ENCODE peak calls at places on chromosomes 16 and 17, in six cellular contexts. M, D, G, Y, Z and Q are unnamed samples. For H3K9me3, the result is how much of the 10 kb centered on the place peaks cover.

GRCh38 chr17:39231587-39232551 is 6.1 kb upstream of the STAC2 start:
- DNase-seq in D (peak), G (peak), Z (peak), M (peak), Y (no peak), Q (peak)

GRCh38 chr16:85607331-85607765 is 5.8 kb upstream of the GSE1 start:
- DNase-seq in G (no peak), M (no peak), D (no peak), Z (no peak), Y (no peak), Q (no peak)

GRCh38 chr16:4846503-4846900 is 586 bp downstream of the GLYR1 start:
- DNase-seq in Y (peak), M (peak), Z (peak), D (no peak), G (no peak), Q (peak)

GRCh38 chr17:46950997-46951621 is 27.9 kb downstream of the RPRML start:
- DNase-seq in Z (no peak), G (no peak), Y (no peak), D (no peak), M (peak), Q (no peak)

GRCh38 chr16:73996624-73997339 is 299.8 kb upstream of the PSMD7 start:
- DNase-seq in M (no peak), G (no peak), D (no peak), Y (no peak), Z (no peak), Q (no peak)

GRCh38 chr16:84043486-84044107 is 1.0 kb upstream of the SLC38A8 start:
- DNase-seq in G (no peak), D (peak), Y (peak), Z (peak), M (no peak), Q (no peak)

GRCh38 chr16:87979352-87979751 is 28.1 kb downstream of the BANP start:
- DNase-seq in Z (no peak), M (no peak), Y (peak), D (no peak), G (no peak), Q (no peak)

GRCh38 chr17:13520899-13521572 is 80.7 kb downstream of the HS3ST3A1 start:
- DNase-seq in Y (no peak), G (no peak), M (peak), D (no peak), Z (no peak), Q (no peak)

GRCh38 chr17:27379863-27380533 is 76.2 kb upstream of the KSR1 start:
- DNase-seq in D (peak), G (no peak), M (no peak), Z (peak), Y (no peak), Q (no peak)

GRCh38 chr17:15966879-15967248 is 21.9 kb downstream of the ADORA2B start:
- DNase-seq in D (no peak), M (no peak), Y (no peak), G (no peak), Z (peak), Q (no peak)

GRCh38 chr17:79928502-79929256 is 89.4 kb upstream of the CBX4 start:
- DNase-seq in Z (no peak), Y (no peak), D (no peak), G (no peak), M (no peak), Q (no peak)

GRCh38 chr17:4378626-4379025 is 12.2 kb upstream of the UBE2G1 start:
- DNase-seq in Z (no peak), D (no peak), G (no peak), M (no peak), Y (no peak), Q (no peak)

GRCh38 chr17:35695613-35696012 is 35.8 kb upstream of the RASL10B start:
- DNase-seq in G (no peak), Y (no peak), M (no peak), Z (no peak), D (no peak), Q (no peak)

GRCh38 chr17:17021194-17021863 is 20.9 kb upstream of the MPRIP start:
- DNase-seq in Y (peak), Z (peak), M (peak), G (no peak), D (peak), Q (no peak)

GRCh38 chr16:53502331-53503269 is at the start of gene AKTIP:
- DNase-seq in M (peak), Y (peak), D (no peak), Z (peak), G (peak), Q (peak)

GRCh38 chr16:86252596-86252995 is 257.7 kb upstream of the FOXF1 start:
- DNase-seq in Z (no peak), D (no peak), Y (no peak), G (no peak), M (peak), Q (no peak)

GRCh38 chr16:66923247-66923851 is 2.0 kb downstream of the RRAD start:
- DNase-seq in G (no peak), Z (no peak), M (peak), Y (no peak), D (no peak), Q (no peak)

GRCh38 chr17:8121531-8122390 is 2.1 kb downstream of the HES7 start:
- DNase-seq in M (peak), G (peak), D (no peak), Z (no peak), Y (peak), Q (no peak)

GRCh38 chr16:4372578-4373355 is 1.1 kb downstream of the VASN start:
- DNase-seq in D (no peak), M (no peak), G (no peak), Z (no peak), Y (no peak), Q (no peak)

GRCh38 chr17:6043405-6043804 is 26.8 kb upstream of the WSCD1 start:
- DNase-seq in Z (no peak), M (no peak), G (no peak), D (no peak), Y (no peak), Q (no peak)

GRCh38 chr17:67244621-67245072 is 349 bp downstream of the HELZ start:
- DNase-seq in D (peak), M (peak), Z (peak), Y (peak), G (no peak), Q (peak)

GRCh38 chr17:41773190-41773588 is 13.3 kb downstream of the JUP start:
- DNase-seq in M (no peak), G (no peak), D (peak), Z (no peak), Y (peak), Q (no peak)

GRCh38 chr16:51155901-51156810 is 5.1 kb upstream of the SALL1 start:
- DNase-seq in Z (no peak), D (no peak), Y (no peak), M (no peak), G (no peak), Q (no peak)

GRCh38 chr16:1773703-1774455 is 945 bp upstream of the MRPS34 start:
- DNase-seq in Z (no peak), M (no peak), G (no peak), D (peak), Y (no peak), Q (no peak)

GRCh38 chr16:29645699-29646187 is 17.3 kb upstream of the SPN start:
- DNase-seq in G (no peak), Z (no peak), Y (peak), M (no peak), D (no peak), Q (no peak)

GRCh38 chr16:68575082-68575481 is 36.0 kb downstream of the ZFP90 start:
- DNase-seq in Z (no peak), M (no peak), G (no peak), D (no peak), Y (no peak), Q (no peak)

GRCh38 chr16:68574479-68574878 is 35.4 kb downstream of the ZFP90 start:
- DNase-seq in D (no peak), Z (no peak), G (no peak), Y (no peak), M (no peak), Q (no peak)

DNA sequence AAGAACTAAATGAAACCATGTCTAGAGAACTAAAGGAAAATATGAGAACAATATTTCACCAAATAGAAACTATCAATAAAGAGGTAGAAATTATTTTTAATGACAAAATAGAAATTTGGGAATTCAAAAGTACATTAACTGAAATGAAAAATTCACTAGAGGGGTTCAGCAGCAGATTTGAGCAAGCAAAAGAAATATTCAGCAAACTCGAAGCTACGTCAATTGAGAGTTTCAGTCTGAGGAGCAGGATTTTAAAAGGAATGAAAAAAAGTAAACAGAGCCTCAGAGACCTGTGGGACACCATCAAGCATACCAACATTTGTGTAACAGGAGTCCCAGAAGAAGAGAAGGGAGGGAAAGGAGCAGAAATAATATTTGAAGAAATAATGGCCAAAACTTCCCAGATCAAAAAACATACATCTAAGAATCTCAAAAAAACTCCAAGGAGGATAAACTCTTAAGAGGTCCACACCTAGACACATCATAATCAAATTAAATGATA is 38.3 kb downstream of the ZFP90 start:
- DNase-seq in M (no peak), D (no peak), Y (no peak), G (no peak), Z (no peak), Q (no peak)
- H3K9me3 ChIP-seq in M (under half), D (under half), Y (under half), G (half or more), Z (half or more), Q (under half)

DNA sequence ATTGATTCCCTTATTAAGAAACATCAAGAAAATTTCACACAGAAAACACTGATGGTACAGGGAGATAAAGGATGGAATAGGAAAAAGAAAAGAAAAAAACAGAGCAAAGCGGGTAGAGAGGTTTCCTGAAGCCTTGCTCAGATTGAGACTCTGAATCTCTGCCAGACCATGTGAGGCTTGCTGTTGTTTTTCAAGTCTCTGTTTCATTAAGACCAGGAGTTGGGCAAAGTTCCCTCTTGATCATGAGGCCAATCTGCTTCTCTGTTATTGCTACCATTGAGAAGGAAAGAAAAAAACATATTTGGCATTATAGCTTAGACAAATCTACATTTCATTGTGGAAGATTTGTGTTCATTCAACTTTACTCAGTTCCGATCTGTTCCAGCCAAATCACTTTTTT is 201.6 kb upstream of the SOX9 start:
- DNase-seq in G (no peak), M (no peak), Z (no peak), Y (no peak), D (no peak), Q (no peak)
- H3K9me3 ChIP-seq in G (under half), M (under half), Z (under half), Y (under half), D (under half), Q (under half)

DNA sequence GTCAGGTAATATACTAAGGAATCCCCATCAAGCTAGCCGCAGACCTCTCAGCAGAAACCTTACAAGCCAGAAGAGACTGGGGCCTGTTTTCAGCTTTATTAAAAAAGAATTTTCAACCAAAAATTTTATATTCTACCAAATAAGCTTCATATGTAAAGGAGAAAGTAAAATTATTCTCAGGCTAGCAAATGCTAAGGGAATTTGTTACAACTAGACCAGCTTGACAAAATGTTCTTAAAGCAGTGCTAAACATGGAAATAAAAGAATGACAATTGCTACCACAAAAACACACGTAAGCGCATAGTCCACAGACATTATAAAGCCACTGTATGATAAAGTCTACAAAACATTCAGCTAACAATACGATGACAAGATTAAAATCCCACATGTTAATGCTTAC is 449.4 kb upstream of the MON1B start:
- DNase-seq in G (no peak), D (no peak), Z (no peak), M (no peak), Y (no peak), Q (no peak)
- H3K9me3 ChIP-seq in G (under half), D (under half), Z (under half), M (under half), Y (under half), Q (under half)

GRCh38 chr16:35196313-35196712 is 1736.9 kb downstream of the TP53TG3F start:
- DNase-seq in Y (no peak), Z (no peak), G (no peak), D (no peak), M (no peak), Q (no peak)
- H3K9me3 ChIP-seq in Y (under half), Z (under half), G (under half), D (under half), M (under half), Q (under half)

GRCh38 chr16:3295783-3296182 is 9.4 kb downstream of the TIGD7 start:
- DNase-seq in Z (no peak), G (no peak), M (no peak), D (no peak), Y (no peak), Q (no peak)
- H3K9me3 ChIP-seq in Z (half or more), G (half or more), M (under half), D (under half), Y (under half), Q (under half)